ENCODE peak calls at places on chromosomes 3 and 15, in four cellular contexts. T, B, M and R are unnamed samples.

GRCh38 chr3:69665026-69665739 is 74.1 kb upstream of the MITF start:
- DNase-seq in T (no peak), B (no peak), M (no peak), R (no peak)

GRCh38 chr3:105676621-105677300 is 192.1 kb downstream of the CBLB start:
- DNase-seq in T (no peak), B (no peak), M (no peak), R (no peak)

GRCh38 chr15:39597751-39598185 is 16.9 kb downstream of the THBS1 start:
- DNase-seq in T (no peak), B (no peak), M (no peak), R (no peak)

GRCh38 chr15:67193223-67194009 is 61.0 kb downstream of the AAGAB start:
- DNase-seq in T (no peak), B (no peak), M (no peak), R (no peak)

GRCh38 chr3:187753516-187753915 is 8.2 kb upstream of the BCL6 start:
- DNase-seq in T (no peak), B (no peak), M (no peak), R (no peak)

GRCh38 chr3:9110802-9111201 is 138.6 kb downstream of the SRGAP3 start:
- DNase-seq in T (no peak), B (no peak), M (no peak), R (no peak)

GRCh38 chr3:117322866-117323265 is 613.3 kb downstream of the TUSC7 start:
- DNase-seq in T (no peak), B (no peak), M (peak), R (peak)

GRCh38 chr3:32216172-32216783 is 22.2 kb upstream of the CMTM8 start:
- DNase-seq in T (no peak), B (no peak), M (no peak), R (no peak)

GRCh38 chr3:106309274-106309673 is 440.5 kb upstream of the CBLB start:
- DNase-seq in T (no peak), B (no peak), M (peak), R (no peak)

GRCh38 chr15:66932634-66933024 is 132.8 kb upstream of the SMAD3 start:
- DNase-seq in T (no peak), B (peak), M (no peak), R (no peak)

GRCh38 chr15:92109485-92109884 is 256.0 kb downstream of the SLCO3A1 start:
- DNase-seq in T (no peak), B (no peak), M (no peak), R (no peak)

GRCh38 chr3:88596451-88596850 is 446.7 kb downstream of the C3orf38 start:
- DNase-seq in T (no peak), B (no peak), M (no peak), R (no peak)

GRCh38 chr3:185687479-185687878 is 101.4 kb downstream of the SENP2 start:
- DNase-seq in T (no peak), B (no peak), M (no peak), R (no peak)
- H3K27ac ChIP-seq in T (peak), B (no peak), M (peak), R (no peak)

GRCh38 chr3:61560452-61561373 is 658 bp upstream of the PTPRG start:
- DNase-seq in T (no peak), B (peak), M (peak), R (peak)
- TF ChIP-seq POLR2AphosphoS5 in T (no peak), B (no peak), M (peak), R (peak)

GRCh38 chr3:101780661-101781060 is 1.6 kb downstream of the NXPE3 start:
- DNase-seq in T (peak), B (no peak), M (peak), R (no peak)

GRCh38 chr3:101781166-101781565 is 2.2 kb downstream of the NXPE3 start:
- DNase-seq in T (no peak), B (no peak), M (peak), R (no peak)

GRCh38 chr3:101779047-101779807 is at the start of gene NXPE3:
- DNase-seq in T (peak), B (peak), M (peak), R (no peak)

GRCh38 chr3:101778385-101779046 is 495 bp upstream of the NXPE3 start:
- DNase-seq in T (peak), B (no peak), M (no peak), R (no peak)

DNA sequence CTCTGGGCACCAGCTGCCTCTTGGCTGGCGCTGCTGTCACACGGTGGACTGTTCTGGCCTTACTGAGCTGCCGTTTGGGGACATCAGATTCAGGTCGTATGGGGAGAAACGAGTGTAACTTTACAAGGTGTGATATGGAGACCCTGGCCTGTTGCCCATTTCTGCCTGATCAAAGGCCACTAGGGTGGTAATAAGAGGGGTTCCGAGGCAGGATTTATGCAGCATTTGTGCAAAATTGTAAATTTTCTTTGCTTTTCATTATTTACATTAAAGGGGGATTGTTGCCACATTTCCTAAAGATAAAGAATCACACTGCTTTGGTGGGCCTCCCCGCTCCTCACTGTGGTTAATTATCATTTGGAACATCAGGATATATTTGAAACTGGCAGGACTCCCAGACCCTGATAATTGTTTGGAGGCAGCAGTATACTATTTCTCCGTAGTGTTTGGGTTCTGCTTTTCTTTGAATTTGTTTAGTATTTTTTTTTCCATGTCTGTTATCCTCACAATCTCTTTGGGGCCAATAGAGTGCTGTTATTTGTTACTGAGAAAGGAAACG is 876 bp downstream of the NXPE3 start:
- DNase-seq in T (peak), B (no peak), M (no peak), R (no peak)
- H3K27ac ChIP-seq in T (peak), B (peak), M (no peak), R (peak)

GRCh38 chr3:58597770-58598310 is 20.6 kb upstream of the FAM107A start:
- DNase-seq in T (no peak), B (no peak), M (no peak), R (no peak)

GRCh38 chr3:58604031-58604430 is 26.8 kb upstream of the FAM107A start:
- DNase-seq in T (no peak), B (no peak), M (no peak), R (no peak)

GRCh38 chr3:58608648-58609047 is 31.5 kb upstream of the FAM107A start:
- DNase-seq in T (no peak), B (no peak), M (no peak), R (no peak)

GRCh38 chr3:58607816-58608215 is 30.6 kb upstream of the FAM107A start:
- DNase-seq in T (no peak), B (no peak), M (no peak), R (no peak)

DNA sequence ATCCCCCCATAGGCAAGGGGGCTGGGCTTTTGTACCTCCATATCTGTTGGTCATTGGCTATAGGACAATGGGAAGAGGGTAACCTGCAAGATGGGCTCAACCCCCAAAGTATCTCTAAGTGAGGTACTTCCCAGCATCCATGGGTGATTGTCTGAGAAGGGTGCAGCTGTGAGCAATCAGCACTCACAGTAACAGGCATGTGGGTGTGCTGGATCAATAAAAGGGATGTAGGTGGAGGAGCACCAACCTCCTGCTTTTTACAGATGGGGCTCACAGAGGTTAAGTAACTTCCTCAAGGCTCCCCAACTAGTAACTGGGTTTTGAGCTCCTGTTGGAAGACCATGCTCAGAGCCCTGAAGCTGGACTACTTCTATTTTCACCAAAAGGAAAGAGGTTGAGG is 26.4 kb upstream of the FAM107A start:
- DNase-seq in T (no peak), B (no peak), M (no peak), R (no peak)
- TF ChIP-seq POLR2AphosphoS5 in T (no peak), B (no peak), M (no peak), R (no peak)

DNA sequence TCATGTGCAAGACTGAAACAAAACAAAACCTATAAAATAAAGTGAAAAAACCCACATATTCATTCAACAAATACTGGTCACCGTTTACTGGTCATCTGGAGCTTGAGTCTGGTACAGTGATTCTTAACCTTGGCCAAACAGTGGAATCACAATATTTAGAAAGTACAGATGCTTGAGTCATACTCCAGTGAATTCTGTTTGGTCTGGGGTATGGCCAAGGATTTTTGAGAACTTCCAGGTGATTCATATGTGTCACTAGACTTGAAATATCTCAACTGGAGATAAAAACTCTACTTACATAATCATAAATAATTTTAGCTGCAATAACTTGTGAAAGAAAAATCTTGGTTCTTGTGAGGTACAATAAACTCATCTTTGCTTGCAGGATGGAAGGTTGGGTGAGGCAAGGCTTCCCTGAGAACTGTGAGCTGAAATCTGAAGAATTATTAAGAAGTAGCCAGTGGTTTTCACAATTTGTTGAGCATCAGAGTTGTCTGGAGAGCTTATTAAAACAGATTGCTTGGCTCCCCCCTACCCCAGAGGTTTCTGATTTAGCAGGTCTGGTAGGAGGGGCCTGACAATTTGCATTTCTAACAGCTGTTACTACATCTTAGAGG is 9.6 kb downstream of the NEK11 start:
- DNase-seq in T (no peak), B (no peak), M (no peak), R (no peak)
- H3K27ac ChIP-seq in T (no peak), B (no peak), M (no peak), R (peak)

GRCh38 chr3:72175305-72175858 is 390.4 kb upstream of the PROK2 start:
- DNase-seq in T (no peak), B (no peak), M (no peak), R (no peak)

GRCh38 chr3:72176537-72177041 is 391.6 kb upstream of the PROK2 start:
- DNase-seq in T (no peak), B (no peak), M (no peak), R (no peak)

GRCh38 chr3:72179107-72179464 is 394.1 kb upstream of the PROK2 start:
- DNase-seq in T (no peak), B (no peak), M (no peak), R (no peak)

GRCh38 chr3:72178463-72179106 is 393.6 kb upstream of the PROK2 start:
- DNase-seq in T (no peak), B (no peak), M (no peak), R (no peak)

DNA sequence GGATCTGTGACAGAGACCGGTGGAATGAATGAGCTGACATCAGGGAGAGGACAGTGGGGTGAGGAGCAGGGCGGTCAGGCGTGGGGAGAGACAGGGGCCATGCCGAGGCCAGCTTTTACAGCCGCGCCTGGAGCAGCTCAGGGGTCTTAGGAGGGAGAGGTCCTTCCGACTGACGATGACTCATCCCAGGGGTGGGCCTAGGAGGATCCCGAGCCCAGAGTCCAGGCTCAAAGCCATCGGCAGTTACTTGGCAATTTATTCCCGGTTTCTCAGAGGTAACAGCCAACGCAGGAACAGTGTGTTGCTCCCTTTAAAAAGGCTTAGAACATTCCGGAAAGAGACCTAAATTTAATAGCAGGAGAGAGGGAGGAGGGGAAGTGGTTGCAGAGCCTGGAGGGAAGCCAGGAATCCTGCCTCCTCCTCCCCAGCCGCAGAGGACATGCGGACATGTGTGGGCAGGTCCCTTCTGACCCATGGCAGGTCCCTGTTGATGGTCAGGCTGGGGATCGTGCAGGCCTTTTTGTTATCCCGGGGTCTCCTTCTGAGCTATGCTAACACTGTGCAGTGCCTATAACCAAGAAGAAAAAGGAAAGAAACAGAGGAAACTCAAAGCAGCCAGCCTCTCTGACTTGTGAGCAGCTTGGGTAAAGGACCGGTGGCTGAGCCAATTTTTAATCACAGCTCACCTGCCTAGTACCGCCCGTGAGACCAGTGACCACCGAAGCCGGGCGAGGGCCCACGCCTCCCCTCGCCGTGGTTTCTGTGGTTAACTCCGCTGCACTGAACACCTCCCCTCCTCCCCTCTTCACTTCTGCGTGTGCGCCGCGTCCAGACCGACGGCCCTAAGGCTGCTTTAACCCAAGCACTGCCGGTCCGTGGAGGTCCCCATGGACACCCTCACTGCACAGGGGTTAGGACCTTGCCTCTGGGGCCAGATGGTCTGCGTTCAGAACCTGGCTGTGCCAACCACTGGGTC is 392.4 kb upstream of the PROK2 start:
- DNase-seq in T (no peak), B (no peak), M (no peak), R (no peak)
- TF ChIP-seq POLR2AphosphoS5 in T (no peak), B (no peak), M (no peak), R (no peak)